ENCODE peak calls at places on chromosomes 1 and 21, in seven cellular contexts. F is esophagus squamous epithelium, U is thoracic aorta, J is heart right ventricle, R is fibroblast of pulmonary artery, Y is foreskin fibroblast, B is HL-60. T is an unnamed sample.

GRCh38 chr1:210654176-210654786 is 325.6 kb downstream of the HHAT start:
- DNase-seq in B (no peak), F (no peak), R (no peak), U (no peak), J (no peak), Y (peak), T (peak)

GRCh38 chr1:174995916-174996315 is 3.8 kb upstream of the CACYBP start:
- DNase-seq in F (no peak), Y (no peak), B (no peak), U (no peak), J (no peak), R (no peak), T (no peak)

GRCh38 chr1:226985839-226986463 is 45.9 kb downstream of the COQ8A start:
- DNase-seq in B (no peak), F (no peak), J (no peak), R (no peak), Y (no peak), U (no peak), T (no peak)

GRCh38 chr1:29546496-29546895 is 310.2 kb downstream of the PTPRU start:
- DNase-seq in U (no peak), F (no peak), J (no peak), Y (no peak), B (no peak), R (no peak), T (no peak)

GRCh38 chr21:26925122-26925521 is 41.8 kb downstream of the ADAMTS5 start:
- DNase-seq in R (no peak), U (no peak), Y (no peak), B (no peak), F (no peak), J (no peak), T (no peak)

GRCh38 chr1:183872406-183872805 is 67.5 kb downstream of the RGL1 start:
- DNase-seq in B (no peak), U (no peak), R (peak), F (no peak), Y (no peak), J (no peak), T (no peak)

GRCh38 chr1:115838426-115838804 is 2.5 kb downstream of the NHLH2 start:
- DNase-seq in U (no peak), R (no peak), F (no peak), J (no peak), Y (no peak), B (no peak), T (no peak)

GRCh38 chr1:109821221-109821669 is 57.5 kb upstream of the EPS8L3 start:
- DNase-seq in J (peak), R (peak), U (peak), B (peak), F (no peak), Y (peak), T (no peak)

GRCh38 chr1:52364235-52364839 is 1.7 kb downstream of the CC2D1B start:
- DNase-seq in B (no peak), R (no peak), J (no peak), Y (no peak), U (no peak), F (no peak), T (peak)

GRCh38 chr1:224696891-224697765 is 81.0 kb downstream of the CNIH3 start:
- DNase-seq in J (no peak), Y (peak), U (no peak), B (no peak), F (no peak), R (peak), T (no peak)

GRCh38 chr1:170665625-170666024 is 1.7 kb downstream of the PRRX1 start:
- DNase-seq in Y (no peak), B (no peak), J (no peak), U (no peak), F (no peak), R (no peak), T (no peak)

GRCh38 chr1:227948493-227949260 is 945 bp upstream of the WNT9A start:
- DNase-seq in U (no peak), J (no peak), R (no peak), F (no peak), Y (no peak), B (no peak), T (no peak)

GRCh38 chr1:43007377-43008105 is 48.9 kb upstream of the SLC2A1 start:
- DNase-seq in J (no peak), U (no peak), F (no peak), Y (no peak), B (no peak), R (no peak), T (no peak)

GRCh38 chr1:171219751-171220385 is 28.4 kb upstream of the FMO1 start:
- DNase-seq in Y (peak), U (no peak), F (no peak), J (no peak), R (peak), B (no peak), T (peak)

GRCh38 chr1:62109124-62109523 is 85.5 kb upstream of the L1TD1 start:
- DNase-seq in J (no peak), F (no peak), R (no peak), U (no peak), Y (no peak), B (no peak), T (no peak)

GRCh38 chr1:62110198-62110817 is 84.3 kb upstream of the L1TD1 start:
- DNase-seq in Y (peak), F (no peak), J (no peak), U (no peak), R (no peak), B (no peak), T (no peak)

GRCh38 chr1:62113505-62113904 is 81.1 kb upstream of the L1TD1 start:
- DNase-seq in R (no peak), Y (no peak), U (no peak), F (no peak), B (no peak), J (no peak), T (no peak)

GRCh38 chr1:62107923-62108322 is 86.7 kb upstream of the L1TD1 start:
- DNase-seq in J (no peak), B (no peak), R (no peak), Y (no peak), U (no peak), F (no peak), T (no peak)

GRCh38 chr1:62111084-62111483 is 83.6 kb upstream of the L1TD1 start:
- DNase-seq in Y (no peak), B (no peak), U (no peak), F (no peak), J (no peak), R (no peak), T (peak)
- TF ChIP-seq CTCF in Y (no peak), B (no peak), U (no peak), F (no peak), J (peak), R (no peak), T (peak)

DNA sequence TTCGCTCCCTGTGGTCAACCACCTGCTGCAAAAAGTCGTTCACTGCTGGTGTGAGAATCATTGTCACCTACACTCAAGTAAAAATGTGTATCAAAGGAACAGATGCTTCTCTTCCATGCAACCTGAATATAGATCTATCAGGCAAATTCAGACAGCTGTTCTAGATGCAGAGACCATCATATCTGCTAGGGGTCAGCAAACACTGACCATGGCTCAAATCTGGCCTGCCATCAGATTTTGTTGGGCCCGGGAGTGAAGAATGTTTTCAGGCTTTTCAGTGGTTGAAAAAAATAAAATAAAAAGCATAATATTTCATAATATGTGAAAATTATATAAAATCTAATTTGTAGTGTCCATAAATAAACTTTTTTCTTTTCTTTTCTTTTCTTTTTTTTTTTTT is 199.6 kb downstream of the RGS7 start:
- DNase-seq in U (no peak), J (no peak), B (no peak), F (no peak), R (no peak), Y (no peak), T (no peak)
- TF ChIP-seq CTCF in U (no peak), J (no peak), B (no peak), F (no peak), R (no peak), Y (no peak), T (no peak)

GRCh38 chr1:240004086-240004749 is 87.5 kb upstream of the FMN2 start:
- DNase-seq in R (peak), B (no peak), Y (no peak), U (no peak), F (no peak), J (no peak), T (peak)
- TF ChIP-seq CTCF in R (peak), B (peak), Y (peak), U (peak), F (no peak), J (peak), T (peak)

DNA sequence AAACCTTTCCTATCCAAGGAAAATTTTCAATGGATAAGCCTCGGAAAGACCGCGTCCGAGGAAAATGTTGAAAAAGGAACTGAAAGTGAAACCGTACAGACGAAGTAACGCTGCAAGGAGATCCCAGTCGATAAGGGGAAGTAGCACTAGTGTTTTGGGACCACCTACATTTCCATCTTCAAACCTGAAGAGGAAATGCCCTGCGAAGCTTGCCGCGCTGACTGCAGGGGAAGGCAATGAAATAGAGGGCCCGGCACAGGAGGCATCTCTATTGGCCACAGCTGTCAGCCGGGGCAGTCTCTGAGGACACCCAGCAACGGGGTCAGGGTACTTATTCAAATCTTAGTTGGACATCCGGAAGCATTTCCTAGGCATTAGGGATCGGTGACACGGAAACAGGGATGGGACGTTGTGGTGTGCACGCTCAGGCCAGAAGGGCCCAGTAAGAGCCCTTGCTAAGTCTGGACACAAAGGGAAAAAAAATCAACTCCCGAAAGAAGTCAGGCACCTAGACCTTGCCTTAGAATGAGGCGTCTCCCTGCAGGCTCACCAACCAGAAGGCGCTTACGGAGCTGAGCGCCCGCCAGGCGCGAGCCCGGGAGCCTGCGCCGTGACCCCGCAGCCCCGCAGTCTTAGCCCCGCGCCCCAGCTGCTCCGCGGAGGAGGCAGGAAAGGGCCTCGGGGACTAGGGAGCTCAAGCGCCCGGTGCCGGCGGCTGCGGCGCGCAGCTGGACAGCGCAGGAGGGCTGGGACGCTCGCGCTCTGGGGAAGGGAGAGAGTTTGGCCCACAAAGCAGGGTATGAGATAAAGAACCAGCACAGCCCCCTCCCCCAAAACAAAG is 649 bp downstream of the USF1 start:
- DNase-seq in F (no peak), R (peak), J (peak), Y (peak), U (no peak), B (peak), T (peak)
- TF ChIP-seq CTCF in F (no peak), R (no peak), J (no peak), Y (no peak), U (no peak), B (no peak), T (no peak)

GRCh38 chr1:181971424-181971823 is 90.1 kb downstream of the ZNF648 start:
- DNase-seq in R (no peak), F (no peak), U (no peak), Y (no peak), B (no peak), J (no peak), T (no peak)
- TF ChIP-seq CTCF in R (no peak), F (no peak), U (no peak), Y (no peak), B (no peak), J (no peak), T (no peak)

GRCh38 chr1:166975361-166976129 is at the start of gene ILDR2:
- DNase-seq in J (peak), R (peak), Y (peak), F (no peak), B (peak), U (no peak), T (peak)
- TF ChIP-seq CTCF in J (no peak), R (no peak), Y (no peak), F (no peak), B (no peak), U (no peak), T (no peak)

DNA sequence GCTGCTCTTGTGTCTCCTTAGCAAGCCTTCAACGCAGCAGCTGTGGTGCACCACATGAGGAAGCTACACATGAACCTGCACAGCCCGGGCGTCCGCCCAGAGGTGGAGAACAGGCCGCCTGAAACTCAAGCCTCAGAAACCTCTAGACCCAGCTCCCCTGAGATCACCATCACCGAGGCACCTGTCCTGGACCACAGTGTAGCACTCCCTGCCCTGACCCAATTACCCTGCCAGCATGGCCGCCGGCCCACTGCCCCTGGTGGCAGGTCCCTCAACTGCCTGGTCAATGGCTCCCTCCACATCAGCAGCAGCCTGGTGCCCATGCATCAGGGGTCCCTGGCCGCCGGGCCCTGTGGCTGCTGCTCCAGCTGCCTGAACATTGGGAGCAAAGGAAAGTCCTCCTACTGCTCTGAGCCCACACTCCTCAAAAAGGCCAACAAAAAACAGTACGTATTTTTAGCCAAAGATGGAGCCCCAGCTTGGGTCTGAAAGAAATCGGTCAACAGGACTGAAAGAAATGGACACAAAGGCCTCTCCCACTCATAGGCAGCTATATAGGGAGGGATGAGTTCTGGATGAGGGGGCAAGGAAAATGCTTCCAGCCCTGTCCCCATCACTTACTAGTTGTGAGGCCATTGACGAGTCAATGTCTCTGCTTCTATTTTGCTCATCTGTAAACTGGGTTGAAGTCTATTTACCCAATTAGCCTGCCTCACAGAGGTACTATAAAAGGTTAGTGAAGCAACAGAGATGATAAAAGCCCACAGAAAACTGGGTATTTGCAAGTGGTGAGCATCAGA is 28.5 kb downstream of the CAMK1G start:
- DNase-seq in Y (no peak), J (no peak), U (no peak), R (no peak), F (no peak), B (no peak), T (no peak)
- TF ChIP-seq CTCF in Y (no peak), J (no peak), U (no peak), R (no peak), F (no peak), B (no peak), T (no peak)